ENCODE peak calls at places on chromosomes 7 and 10, in five cellular contexts. A is adrenal gland, Z is IMR-90, J is A549, Q is esophagus squamous epithelium. I is an unnamed sample.

GRCh38 chr10:77208857-77209256 is 428.8 kb downstream of the KCNMA1 start:
- DNase-seq in A (no peak), Z (no peak), J (no peak), Q (no peak), I (no peak)

GRCh38 chr7:102064361-102065025 is 222.2 kb upstream of the SH2B2 start:
- DNase-seq in A (peak; percentile 40), Z (peak; percentile 26), J (peak; percentile 24), Q (no peak), I (no peak)

GRCh38 chr7:1377111-1377909 is 82.0 kb downstream of the MICALL2 start:
- DNase-seq in A (no peak), Z (no peak), J (no peak), Q (no peak), I (peak; percentile 38)

GRCh38 chr10:29681700-29682444 is 47.1 kb upstream of the SVIL start:
- DNase-seq in A (no peak), Z (no peak), J (no peak), Q (no peak), I (no peak)

GRCh38 chr7:41170466-41170865 is 532.4 kb downstream of the INHBA start:
- DNase-seq in A (no peak), Z (peak; percentile 20), J (no peak), Q (no peak), I (no peak)

GRCh38 chr7:28858206-28858605 is 99.9 kb downstream of the TRIL start:
- DNase-seq in A (no peak), Z (peak; percentile 83), J (no peak), Q (no peak), I (no peak)

GRCh38 chr7:11533229-11533820 is 298.7 kb downstream of the THSD7A start:
- DNase-seq in A (no peak), Z (no peak), J (no peak), Q (no peak), I (no peak)

GRCh38 chr7:91554893-91555292 is 290.7 kb downstream of the FZD1 start:
- DNase-seq in A (no peak), Z (no peak), J (no peak), Q (no peak), I (peak; percentile 81)

GRCh38 chr10:132387723-132388210 is 9.2 kb upstream of the PWWP2B start:
- DNase-seq in A (peak; percentile 78), Z (peak; percentile 36), J (peak; percentile 93), Q (no peak), I (peak; percentile 59)

GRCh38 chr10:102773320-102773719 is 29.6 kb downstream of the WBP1L start:
- DNase-seq in A (no peak), Z (peak; percentile 17), J (no peak), Q (no peak), I (no peak)

GRCh38 chr7:137920637-137921473 is 74.1 kb upstream of the DGKI start:
- DNase-seq in A (no peak), Z (peak; percentile 55), J (no peak), Q (no peak), I (no peak)

GRCh38 chr10:82653244-82653933 is 778.4 kb downstream of the NRG3 start:
- DNase-seq in A (no peak), Z (no peak), J (no peak), Q (no peak), I (no peak)

GRCh38 chr7:55048221-55048859 is 29.5 kb downstream of the EGFR start:
- DNase-seq in A (peak; percentile 57), Z (no peak), J (no peak), Q (no peak), I (no peak)

GRCh38 chr7:139094030-139094429 is 15.5 kb downstream of the ZC3HAV1 start:
- DNase-seq in A (no peak), Z (no peak), J (no peak), Q (no peak), I (no peak)

GRCh38 chr10:114499630-114500190 is 95.4 kb upstream of the AFAP1L2 start:
- DNase-seq in A (no peak), Z (no peak), J (no peak), Q (no peak), I (no peak)

GRCh38 chr7:69599879-69600764 is 1.8 kb downstream of the AUTS2 start:
- DNase-seq in A (peak; percentile 6), Z (no peak), J (no peak), Q (no peak), I (no peak)

GRCh38 chr7:78587443-78588044 is 789.0 kb downstream of the PHTF2 start:
- DNase-seq in A (no peak), Z (peak; percentile 51), J (peak; percentile 4), Q (no peak), I (no peak)

GRCh38 chr10:93991596-93992284 is 2.0 kb upstream of the PLCE1 start:
- DNase-seq in A (peak; percentile 54), Z (peak; percentile 73), J (peak; percentile 86), Q (no peak), I (no peak)

GRCh38 chr10:34111179-34111578 is 703.9 kb downstream of the PARD3 start:
- DNase-seq in A (no peak), Z (no peak), J (no peak), Q (no peak), I (no peak)

GRCh38 chr7:156640257-156640948 is at the start of gene RNF32:
- DNase-seq in A (peak; percentile 95), Z (peak; percentile 86), J (peak; percentile 93), Q (peak; percentile 63), I (peak; percentile 97)
- TF ChIP-seq POLR2A in A (peak; percentile 40), Z (peak; percentile 63), J (peak; percentile 58), Q (no peak), I (peak; percentile 75)

DNA sequence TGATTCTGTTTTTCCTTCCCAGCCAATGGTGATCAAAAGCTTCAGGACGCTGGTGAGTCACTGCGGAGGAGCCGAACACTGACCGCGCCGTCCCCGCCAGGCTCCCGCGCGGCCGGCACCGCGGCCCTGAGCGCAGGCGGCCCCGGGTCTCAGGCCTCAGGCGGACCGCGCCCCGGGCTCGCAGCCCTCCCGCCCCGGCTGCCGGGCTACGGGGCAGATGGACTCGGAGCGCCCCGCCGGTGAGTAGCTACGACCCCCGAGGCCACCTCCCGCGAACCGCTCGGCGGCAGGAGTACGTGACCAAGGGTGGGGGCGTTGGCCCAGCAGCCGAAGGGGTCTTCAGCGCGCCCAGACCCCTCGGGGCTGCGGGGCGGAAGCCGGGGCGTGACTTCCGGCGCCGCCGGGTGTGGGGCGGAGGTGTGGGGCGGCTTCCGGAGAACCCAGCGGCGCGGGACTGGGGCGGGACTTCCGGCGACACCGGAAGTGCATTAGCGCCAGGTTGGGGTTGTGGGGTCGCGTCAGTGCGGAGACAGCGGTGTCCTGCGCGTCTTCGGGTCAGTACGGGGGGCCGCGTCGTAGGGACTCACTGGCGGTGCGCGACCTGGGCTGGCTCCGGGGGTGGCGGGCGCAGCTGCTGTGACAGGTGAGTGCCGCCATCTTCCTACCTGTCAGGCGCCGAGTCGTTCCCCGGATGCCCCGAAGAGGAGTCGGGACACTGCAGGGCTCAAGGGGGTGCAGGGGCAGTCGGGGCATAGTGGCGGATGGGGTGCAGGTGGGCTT is at the start of gene WDR37:
- DNase-seq in A (peak; percentile 85), Z (peak; percentile 90), J (peak; percentile 93), Q (no peak), I (peak; percentile 92)
- TF ChIP-seq POLR2A in A (peak; percentile 88), Z (peak; percentile 95), J (peak; percentile 57), Q (peak; percentile 21), I (peak; percentile 83)

GRCh38 chr7:6600093-6600492 is 10.3 kb downstream of the INTS15 start:
- DNase-seq in A (no peak), Z (no peak), J (no peak), Q (no peak), I (no peak)
- TF ChIP-seq POLR2A in A (no peak), Z (no peak), J (no peak), Q (no peak), I (no peak)

GRCh38 chr10:73734028-73734720 is 10.0 kb upstream of the SEC24C start:
- DNase-seq in A (no peak), Z (no peak), J (no peak), Q (no peak), I (no peak)
- TF ChIP-seq POLR2A in A (no peak), Z (no peak), J (no peak), Q (no peak), I (no peak)

I was measured in erythroblast.